ENCODE peak calls at places on chromosomes 11 and 22, in five cellular contexts. N is astrocyte of the cerebellum; Q is cardiac muscle cell; E is CD8-positive, alpha-beta T cell; S is kidney. C is an unnamed sample.

GRCh38 chr11:9906043-9906791 is 242.3 kb downstream of the SWAP70 start:
- DNase-seq in S (no peak), E (no peak), N (peak), Q (no peak), C (no peak)

GRCh38 chr11:125348141-125348651 is 147.9 kb downstream of the FEZ1 start:
- DNase-seq in E (no peak), S (no peak), Q (no peak), N (no peak), C (no peak)

GRCh38 chr22:28736296-28737155 is 5.1 kb downstream of the CHEK2 start:
- DNase-seq in N (no peak), E (no peak), S (no peak), Q (no peak), C (no peak)

GRCh38 chr11:20058749-20059458 is 101.4 kb downstream of the DBX1 start:
- DNase-seq in S (no peak), Q (no peak), N (no peak), E (no peak), C (no peak)

GRCh38 chr22:36828815-36829214 is 12.0 kb upstream of the PVALB start:
- DNase-seq in E (peak), Q (no peak), N (no peak), S (no peak), C (no peak)

GRCh38 chr11:119389611-119390254 is 8.2 kb upstream of the USP2 start:
- DNase-seq in E (no peak), N (no peak), S (no peak), Q (no peak), C (peak)

GRCh38 chr22:40352763-40353162 is 6.5 kb downstream of the ADSL start:
- DNase-seq in Q (no peak), E (no peak), S (no peak), N (no peak), C (no peak)

GRCh38 chr11:87778341-87778740 is 396.9 kb downstream of the RAB38 start:
- DNase-seq in N (no peak), Q (no peak), E (no peak), S (no peak), C (no peak)

GRCh38 chr11:19404787-19405186 is 164.0 kb upstream of the E2F8 start:
- DNase-seq in S (no peak), Q (no peak), E (no peak), N (no peak), C (no peak)

GRCh38 chr11:114354076-114354475 is 46.2 kb downstream of the C11orf71 start:
- DNase-seq in S (no peak), Q (no peak), E (no peak), N (peak), C (no peak)

GRCh38 chr11:100789500-100789899 is 102.4 kb downstream of the ARHGAP42 start:
- DNase-seq in E (no peak), Q (peak), S (no peak), N (no peak), C (no peak)

GRCh38 chr11:2209900-2210321 is 38.3 kb upstream of the TH start:
- DNase-seq in N (no peak), E (no peak), Q (no peak), S (no peak), C (peak)

GRCh38 chr11:57545883-57546282 is 8.5 kb downstream of the SMTNL1 start:
- DNase-seq in Q (no peak), S (no peak), E (no peak), N (no peak), C (no peak)

GRCh38 chr22:24440718-24441405 is 13.5 kb downstream of the ADORA2A start:
- DNase-seq in Q (no peak), S (peak), E (no peak), N (no peak), C (no peak)

GRCh38 chr11:57392421-57393105 is 2.1 kb upstream of the PRG2 start:
- DNase-seq in N (no peak), E (no peak), S (no peak), Q (no peak), C (no peak)

GRCh38 chr22:36625102-36625501 is 78.5 kb downstream of the CACNG2 start:
- DNase-seq in N (no peak), Q (no peak), E (no peak), S (no peak), C (no peak)

GRCh38 chr11:11866203-11866602 is 24.4 kb downstream of the USP47 start:
- DNase-seq in N (no peak), Q (no peak), S (no peak), E (no peak), C (no peak)

GRCh38 chr11:27404427-27404826 is 41.4 kb upstream of the CCDC34 start:
- DNase-seq in S (no peak), Q (no peak), E (no peak), N (no peak), C (no peak)

GRCh38 chr11:19441752-19442553 is 201.2 kb upstream of the E2F8 start:
- DNase-seq in S (peak), E (no peak), N (peak), Q (peak), C (no peak)

GRCh38 chr22:27850000-27850465 is 48.5 kb upstream of the MN1 start:
- DNase-seq in Q (no peak), S (no peak), E (no peak), N (peak), C (no peak)

GRCh38 chr11:47314992-47315391 is 37.5 kb downstream of the MYBPC3 start:
- DNase-seq in E (no peak), S (no peak), Q (no peak), N (no peak), C (no peak)

GRCh38 chr22:37633082-37633692 is 6.3 kb upstream of the SH3BP1 start:
- DNase-seq in S (no peak), E (peak), N (no peak), Q (no peak), C (no peak)

GRCh38 chr11:62725686-62726085 is 1.6 kb downstream of the HNRNPUL2 start:
- DNase-seq in Q (no peak), S (no peak), N (no peak), E (no peak), C (no peak)

GRCh38 chr11:62726156-62727006 is 876 bp downstream of the HNRNPUL2 start:
- DNase-seq in E (peak), N (no peak), Q (no peak), S (no peak), C (no peak)

GRCh38 chr11:62724171-62724570 is 3.1 kb downstream of the HNRNPUL2 start:
- DNase-seq in Q (no peak), E (no peak), S (no peak), N (no peak), C (no peak)

GRCh38 chr11:62719302-62719978 is 7.8 kb downstream of the HNRNPUL2 start:
- DNase-seq in Q (no peak), S (no peak), N (no peak), E (no peak), C (no peak)

GRCh38 chr11:62721994-62722393 is 5.3 kb downstream of the HNRNPUL2 start:
- DNase-seq in E (no peak), N (peak), S (no peak), Q (peak), C (no peak)
- TF ChIP-seq CTCF in E (no peak), N (peak), S (no peak), Q (no peak), C (no peak)

GRCh38 chr11:4887591-4887990 is 5.9 kb downstream of the OR51T1 start:
- DNase-seq in Q (no peak), S (no peak), N (no peak), E (no peak), C (no peak)

GRCh38 chr11:4890279-4890678 is 8.6 kb downstream of the OR51T1 start:
- DNase-seq in S (no peak), N (no peak), Q (no peak), E (no peak), C (no peak)

GRCh38 chr11:4886186-4886585 is 4.5 kb downstream of the OR51T1 start:
- DNase-seq in S (no peak), E (no peak), N (no peak), Q (no peak), C (no peak)

GRCh38 chr11:4891996-4892640 is 10.4 kb downstream of the OR51T1 start:
- DNase-seq in S (no peak), Q (no peak), E (no peak), N (peak), C (no peak)
- TF ChIP-seq CTCF in S (no peak), Q (peak), E (no peak), N (peak), C (no peak)

GRCh38 chr11:63022422-63022821 is 6.8 kb upstream of the SLC22A8 start:
- DNase-seq in S (no peak), E (no peak), N (no peak), Q (no peak), C (no peak)

GRCh38 chr11:63023415-63023814 is 7.8 kb upstream of the SLC22A8 start:
- DNase-seq in S (no peak), N (no peak), Q (no peak), E (no peak), C (no peak)

GRCh38 chr11:63019506-63019905 is 3.9 kb upstream of the SLC22A8 start:
- DNase-seq in N (no peak), E (no peak), Q (peak), S (no peak), C (no peak)

GRCh38 chr11:63023851-63024648 is 8.4 kb upstream of the SLC22A8 start:
- DNase-seq in N (peak), E (peak), S (peak), Q (peak), C (peak)

DNA sequence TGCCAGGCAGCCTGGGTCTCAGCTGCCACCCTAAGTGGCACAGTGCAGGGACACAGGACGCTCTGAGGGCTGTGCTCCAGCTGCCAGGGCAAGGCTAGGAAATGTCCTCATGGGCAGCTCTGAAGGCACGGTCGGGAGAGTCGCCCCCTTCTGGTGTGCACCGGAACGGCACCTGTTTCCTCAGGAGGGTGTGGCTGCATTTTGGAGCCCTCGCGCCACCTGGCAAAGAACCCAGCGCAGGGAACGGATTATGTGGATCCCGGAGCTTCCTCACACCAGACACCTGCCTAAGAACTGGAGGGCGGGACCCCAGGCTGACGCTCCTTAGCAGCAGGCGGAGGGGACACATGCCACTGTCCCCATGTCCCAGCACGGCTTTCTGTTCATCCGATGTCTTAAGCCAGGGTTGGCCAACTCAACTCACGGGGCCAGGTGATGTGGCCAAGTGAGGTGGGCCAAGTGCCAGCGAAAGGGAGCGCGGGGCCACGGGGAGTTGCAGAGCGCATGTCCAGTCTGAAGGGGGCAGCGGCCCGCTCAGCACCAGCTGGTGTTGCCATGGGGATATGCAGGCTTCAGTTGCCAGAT is 5.1 kb upstream of the SLC22A8 start:
- DNase-seq in Q (no peak), N (no peak), S (no peak), E (no peak), C (no peak)
- TF ChIP-seq CTCF in Q (peak), N (peak), S (peak), E (no peak), C (peak)

GRCh38 chr11:66267379-66268209 is 845 bp upstream of the RAB1B start:
- DNase-seq in N (peak), S (peak), E (peak), Q (peak), C (peak)
- TF ChIP-seq CTCF in N (peak), S (no peak), E (no peak), Q (no peak), C (peak)